ENCODE peak calls at places on chromosomes 2 and 18, in nine cellular contexts. One of them, this sample, is unnamed.
A peak's percentile ranks its signal among the peaks of the same experiment; 100 is the strongest.

GRCh38 chr18:46152808-46153617 is 48.8 kb downstream of the HAUS1 start:
- DNase-seq in NCI-H1048: no peak
- DNase-seq in effector memory CD4-positive, alpha-beta T cell: no peak
- DNase-seq in NCI-H1436: no peak
- DNase-seq in SW 1271: peak; percentile 41
- DNase-seq in stimulated activated CD8-positive, alpha-beta memory T cell treated with anti-CD3 and anti-CD28 coated beads, Interleukin-2, amount 100 ng/mL, for 48 hours: no peak
- DNase-seq in iPS DF 19.7: no peak
- DNase-seq in stomach: no peak
- DNase-seq in astrocyte of the spinal cord: no peak
- DNase-seq in this sample: no peak

GRCh38 chr2:7567646-7568045 is 650.4 kb downstream of the RNF144A start:
- DNase-seq in NCI-H1048: no peak
- DNase-seq in effector memory CD4-positive, alpha-beta T cell: no peak
- DNase-seq in NCI-H1436: no peak
- DNase-seq in SW 1271: no peak
- DNase-seq in stimulated activated CD8-positive, alpha-beta memory T cell treated with anti-CD3 and anti-CD28 coated beads, Interleukin-2, amount 100 ng/mL, for 48 hours: peak; percentile 55
- DNase-seq in iPS DF 19.7: no peak
- DNase-seq in stomach: no peak
- DNase-seq in astrocyte of the spinal cord: no peak
- DNase-seq in this sample: no peak

GRCh38 chr2:71276311-71277158 is 49.6 kb upstream of the PAIP2B start:
- DNase-seq in NCI-H1048: peak; percentile 78
- DNase-seq in effector memory CD4-positive, alpha-beta T cell: peak; percentile 68
- DNase-seq in NCI-H1436: peak; percentile 61
- DNase-seq in SW 1271: peak; percentile 89
- DNase-seq in stimulated activated CD8-positive, alpha-beta memory T cell treated with anti-CD3 and anti-CD28 coated beads, Interleukin-2, amount 100 ng/mL, for 48 hours: peak; percentile 87
- DNase-seq in iPS DF 19.7: peak; percentile 75
- DNase-seq in stomach: peak; percentile 91
- DNase-seq in astrocyte of the spinal cord: peak; percentile 85
- DNase-seq in this sample: peak; percentile 94

GRCh38 chr2:28267282-28267681 is 125.4 kb upstream of the FOSL2 start:
- DNase-seq in NCI-H1048: no peak
- DNase-seq in effector memory CD4-positive, alpha-beta T cell: no peak
- DNase-seq in NCI-H1436: no peak
- DNase-seq in SW 1271: no peak
- DNase-seq in stimulated activated CD8-positive, alpha-beta memory T cell treated with anti-CD3 and anti-CD28 coated beads, Interleukin-2, amount 100 ng/mL, for 48 hours: no peak
- DNase-seq in iPS DF 19.7: no peak
- DNase-seq in stomach: no peak
- DNase-seq in astrocyte of the spinal cord: no peak
- DNase-seq in this sample: no peak

GRCh38 chr2:7053650-7054262 is 136.5 kb downstream of the RNF144A start:
- DNase-seq in NCI-H1048: no peak
- DNase-seq in effector memory CD4-positive, alpha-beta T cell: no peak
- DNase-seq in NCI-H1436: peak; percentile 57
- DNase-seq in SW 1271: no peak
- DNase-seq in stimulated activated CD8-positive, alpha-beta memory T cell treated with anti-CD3 and anti-CD28 coated beads, Interleukin-2, amount 100 ng/mL, for 48 hours: no peak
- DNase-seq in iPS DF 19.7: no peak
- DNase-seq in stomach: no peak
- DNase-seq in astrocyte of the spinal cord: no peak
- DNase-seq in this sample: peak; percentile 75

GRCh38 chr2:42086500-42086953 is 38.7 kb downstream of the PKDCC start:
- DNase-seq in NCI-H1048: peak; percentile 8
- DNase-seq in effector memory CD4-positive, alpha-beta T cell: peak; percentile 26
- DNase-seq in NCI-H1436: no peak
- DNase-seq in SW 1271: peak; percentile 67
- DNase-seq in stimulated activated CD8-positive, alpha-beta memory T cell treated with anti-CD3 and anti-CD28 coated beads, Interleukin-2, amount 100 ng/mL, for 48 hours: no peak
- DNase-seq in iPS DF 19.7: no peak
- DNase-seq in stomach: peak; percentile 40
- DNase-seq in astrocyte of the spinal cord: peak; percentile 75
- DNase-seq in this sample: peak; percentile 84

GRCh38 chr2:226687641-226688253 is 111.9 kb downstream of the IRS1 start:
- DNase-seq in NCI-H1048: no peak
- DNase-seq in effector memory CD4-positive, alpha-beta T cell: no peak
- DNase-seq in NCI-H1436: no peak
- DNase-seq in SW 1271: no peak
- DNase-seq in stimulated activated CD8-positive, alpha-beta memory T cell treated with anti-CD3 and anti-CD28 coated beads, Interleukin-2, amount 100 ng/mL, for 48 hours: no peak
- DNase-seq in iPS DF 19.7: no peak
- DNase-seq in stomach: no peak
- DNase-seq in astrocyte of the spinal cord: no peak
- DNase-seq in this sample: no peak

GRCh38 chr2:137357641-137358040 is 592.3 kb downstream of the THSD7B start:
- DNase-seq in NCI-H1048: no peak
- DNase-seq in effector memory CD4-positive, alpha-beta T cell: no peak
- DNase-seq in NCI-H1436: no peak
- DNase-seq in SW 1271: no peak
- DNase-seq in stimulated activated CD8-positive, alpha-beta memory T cell treated with anti-CD3 and anti-CD28 coated beads, Interleukin-2, amount 100 ng/mL, for 48 hours: no peak
- DNase-seq in iPS DF 19.7: no peak
- DNase-seq in stomach: no peak
- DNase-seq in astrocyte of the spinal cord: no peak
- DNase-seq in this sample: no peak

GRCh38 chr2:241146286-241146685 is 3.0 kb downstream of the PASK start:
- DNase-seq in NCI-H1048: no peak
- DNase-seq in effector memory CD4-positive, alpha-beta T cell: no peak
- DNase-seq in NCI-H1436: no peak
- DNase-seq in SW 1271: no peak
- DNase-seq in stimulated activated CD8-positive, alpha-beta memory T cell treated with anti-CD3 and anti-CD28 coated beads, Interleukin-2, amount 100 ng/mL, for 48 hours: no peak
- DNase-seq in iPS DF 19.7: no peak
- DNase-seq in stomach: no peak
- DNase-seq in astrocyte of the spinal cord: no peak
- DNase-seq in this sample: no peak

GRCh38 chr18:12029786-12030571 is 48.7 kb downstream of the IMPA2 start:
- DNase-seq in NCI-H1048: no peak
- DNase-seq in effector memory CD4-positive, alpha-beta T cell: no peak
- DNase-seq in NCI-H1436: no peak
- DNase-seq in SW 1271: no peak
- DNase-seq in stimulated activated CD8-positive, alpha-beta memory T cell treated with anti-CD3 and anti-CD28 coated beads, Interleukin-2, amount 100 ng/mL, for 48 hours: no peak
- DNase-seq in iPS DF 19.7: no peak
- DNase-seq in stomach: no peak
- DNase-seq in astrocyte of the spinal cord: no peak
- DNase-seq in this sample: no peak

GRCh38 chr18:78587096-78587495 is 392.5 kb upstream of the SALL3 start:
- DNase-seq in NCI-H1048: no peak
- DNase-seq in effector memory CD4-positive, alpha-beta T cell: no peak
- DNase-seq in NCI-H1436: no peak
- DNase-seq in SW 1271: no peak
- DNase-seq in stimulated activated CD8-positive, alpha-beta memory T cell treated with anti-CD3 and anti-CD28 coated beads, Interleukin-2, amount 100 ng/mL, for 48 hours: no peak
- DNase-seq in iPS DF 19.7: no peak
- DNase-seq in stomach: no peak
- DNase-seq in astrocyte of the spinal cord: no peak
- DNase-seq in this sample: peak; percentile 25